ENCODE peak calls at places on chromosomes 3 and 15, in eight cellular contexts. One of them, this sample, is unnamed.

GRCh38 chr15:45456212-45457106 is 66.1 kb downstream of the SLC30A4 start:
- DNase-seq in stomach: peak; percentile 55
- DNase-seq in transverse colon: peak; percentile 71
- DNase-seq in suprapubic skin: no peak
- DNase-seq in HepG2: peak; percentile 65
- DNase-seq in upper lobe of left lung: peak; percentile 53
- DNase-seq in SK-N-SH: peak; percentile 49
- DNase-seq in K562: peak; percentile 62
- DNase-seq in this sample: peak; percentile 89

GRCh38 chr3:71269896-71270295 is 313.6 kb downstream of the FOXP1 start:
- DNase-seq in stomach: no peak
- DNase-seq in transverse colon: no peak
- DNase-seq in suprapubic skin: no peak
- DNase-seq in HepG2: no peak
- DNase-seq in upper lobe of left lung: no peak
- DNase-seq in SK-N-SH: no peak
- DNase-seq in K562: no peak
- DNase-seq in this sample: no peak

GRCh38 chr3:131543714-131544113 is 40.9 kb upstream of the MRPL3 start:
- DNase-seq in stomach: peak; percentile 76
- DNase-seq in transverse colon: peak; percentile 42
- DNase-seq in suprapubic skin: no peak
- DNase-seq in HepG2: no peak
- DNase-seq in upper lobe of left lung: no peak
- DNase-seq in SK-N-SH: no peak
- DNase-seq in K562: no peak
- DNase-seq in this sample: peak; percentile 84

GRCh38 chr3:13019243-13019701 is 54.0 kb downstream of the IQSEC1 start:
- DNase-seq in stomach: no peak
- DNase-seq in transverse colon: no peak
- DNase-seq in suprapubic skin: no peak
- DNase-seq in HepG2: no peak
- DNase-seq in upper lobe of left lung: peak; percentile 76
- DNase-seq in SK-N-SH: peak; percentile 70
- DNase-seq in K562: peak; percentile 82
- DNase-seq in this sample: peak; percentile 85

GRCh38 chr3:53068176-53068575 is 22.3 kb upstream of the SFMBT1 start:
- DNase-seq in stomach: no peak
- DNase-seq in transverse colon: no peak
- DNase-seq in suprapubic skin: no peak
- DNase-seq in HepG2: no peak
- DNase-seq in upper lobe of left lung: no peak
- DNase-seq in SK-N-SH: no peak
- DNase-seq in K562: no peak
- DNase-seq in this sample: no peak

GRCh38 chr3:127786358-127787070 is 35.8 kb downstream of the MGLL start:
- DNase-seq in stomach: peak; percentile 53
- DNase-seq in transverse colon: peak; percentile 92
- DNase-seq in suprapubic skin: peak; percentile 90
- DNase-seq in HepG2: no peak
- DNase-seq in upper lobe of left lung: no peak
- DNase-seq in SK-N-SH: peak; percentile 89
- DNase-seq in K562: no peak
- DNase-seq in this sample: peak; percentile 98

GRCh38 chr3:4741404-4742307 is 237.6 kb upstream of the BHLHE40 start:
- DNase-seq in stomach: peak; percentile 65
- DNase-seq in transverse colon: peak; percentile 52
- DNase-seq in suprapubic skin: peak; percentile 34
- DNase-seq in HepG2: peak; percentile 45
- DNase-seq in upper lobe of left lung: no peak
- DNase-seq in SK-N-SH: no peak
- DNase-seq in K562: peak; percentile 85
- DNase-seq in this sample: peak; percentile 83

GRCh38 chr15:33742807-33743206 is 225.5 kb upstream of the CHRM5 start:
- DNase-seq in stomach: no peak
- DNase-seq in transverse colon: no peak
- DNase-seq in suprapubic skin: no peak
- DNase-seq in HepG2: no peak
- DNase-seq in upper lobe of left lung: no peak
- DNase-seq in SK-N-SH: no peak
- DNase-seq in K562: no peak
- DNase-seq in this sample: no peak

GRCh38 chr3:71389191-71389590 is 194.3 kb downstream of the FOXP1 start:
- DNase-seq in stomach: no peak
- DNase-seq in transverse colon: peak; percentile 32
- DNase-seq in suprapubic skin: no peak
- DNase-seq in HepG2: no peak
- DNase-seq in upper lobe of left lung: no peak
- DNase-seq in SK-N-SH: no peak
- DNase-seq in K562: no peak
- DNase-seq in this sample: no peak

GRCh38 chr15:28943146-28943545 is 57.4 kb downstream of the APBA2 start:
- DNase-seq in stomach: peak; percentile 7
- DNase-seq in transverse colon: no peak
- DNase-seq in suprapubic skin: peak; percentile 49
- DNase-seq in HepG2: no peak
- DNase-seq in upper lobe of left lung: no peak
- DNase-seq in SK-N-SH: no peak
- DNase-seq in K562: no peak
- DNase-seq in this sample: peak; percentile 53

GRCh38 chr15:76196949-76197315 is 114.3 kb downstream of the ETFA start:
- DNase-seq in stomach: no peak
- DNase-seq in transverse colon: peak; percentile 38
- DNase-seq in suprapubic skin: peak; percentile 77
- DNase-seq in HepG2: no peak
- DNase-seq in upper lobe of left lung: no peak
- DNase-seq in SK-N-SH: peak; percentile 75
- DNase-seq in K562: no peak
- DNase-seq in this sample: peak; percentile 92
- TF ChIP-seq POLR2AphosphoS5 in stomach: no peak
- TF ChIP-seq POLR2AphosphoS5 in transverse colon: peak; percentile 49
- TF ChIP-seq POLR2AphosphoS5 in suprapubic skin: no peak
- TF ChIP-seq POLR2AphosphoS5 in HepG2: no peak
- TF ChIP-seq POLR2AphosphoS5 in upper lobe of left lung: no peak
- TF ChIP-seq POLR2AphosphoS5 in SK-N-SH: peak; percentile 8
- TF ChIP-seq POLR2AphosphoS5 in K562: no peak
- TF ChIP-seq POLR2AphosphoS5 in this sample: no peak

DNA sequence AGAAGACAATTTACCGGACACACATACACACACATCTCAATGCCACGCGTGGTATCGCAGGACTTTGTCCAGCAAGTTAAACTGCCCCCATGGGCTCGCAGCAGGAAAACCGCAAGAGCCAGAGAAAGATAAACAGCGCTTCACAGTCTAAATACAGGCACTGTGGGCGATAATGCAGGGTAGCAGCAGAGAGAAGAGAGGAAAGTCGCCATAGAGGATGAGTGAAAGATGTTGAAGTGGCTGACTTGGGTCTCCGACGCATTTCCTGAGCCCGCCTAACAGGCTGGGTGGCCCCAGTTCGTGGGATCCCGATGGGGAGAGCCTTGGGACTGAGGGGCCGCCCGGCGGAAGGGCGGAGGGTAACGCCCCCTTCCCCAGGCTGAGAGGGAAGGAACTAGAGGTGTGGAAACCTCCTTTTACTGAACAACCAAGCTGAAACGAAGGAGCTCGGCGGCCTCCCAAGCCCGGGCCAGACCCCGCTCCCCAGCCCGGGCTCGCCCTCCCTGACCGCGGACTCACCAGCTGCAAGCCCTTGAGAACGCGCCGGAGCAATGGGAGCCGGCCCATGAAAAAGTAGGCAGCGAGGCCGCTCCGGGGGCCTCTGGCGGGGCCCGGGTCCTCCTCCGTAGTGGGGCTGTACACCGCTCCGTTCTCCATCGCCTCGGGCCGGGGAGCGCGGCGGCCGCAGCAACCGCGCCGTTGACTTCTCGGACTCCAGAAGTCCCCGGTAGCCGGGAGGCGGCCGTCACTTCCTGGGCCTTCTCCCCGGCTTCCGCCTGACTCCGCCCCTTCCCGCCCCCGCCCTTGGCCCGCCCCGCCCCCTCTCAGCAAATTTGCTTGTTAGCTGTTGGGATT is at the start of gene CMTM6:
- DNase-seq in stomach: peak; percentile 84
- DNase-seq in transverse colon: peak; percentile 87
- DNase-seq in suprapubic skin: peak; percentile 87
- DNase-seq in HepG2: peak; percentile 61
- DNase-seq in upper lobe of left lung: peak; percentile 94
- DNase-seq in SK-N-SH: peak; percentile 95
- DNase-seq in K562: peak; percentile 97
- DNase-seq in this sample: peak; percentile 91
- TF ChIP-seq EP300 in stomach: no peak
- TF ChIP-seq EP300 in transverse colon: no peak
- TF ChIP-seq EP300 in suprapubic skin: no peak
- TF ChIP-seq EP300 in HepG2: no peak
- TF ChIP-seq EP300 in upper lobe of left lung: no peak
- TF ChIP-seq EP300 in SK-N-SH: no peak
- TF ChIP-seq EP300 in K562: peak; percentile 63
- TF ChIP-seq EP300 in this sample: peak; percentile 32

GRCh38 chr3:32398531-32398930 is 6.9 kb downstream of the CMTM7 start:
- DNase-seq in stomach: peak; percentile 38
- DNase-seq in transverse colon: no peak
- DNase-seq in suprapubic skin: no peak
- DNase-seq in HepG2: no peak
- DNase-seq in upper lobe of left lung: no peak
- DNase-seq in SK-N-SH: no peak
- DNase-seq in K562: no peak
- DNase-seq in this sample: peak; percentile 73
- TF ChIP-seq POLR2AphosphoS5 in stomach: no peak
- TF ChIP-seq POLR2AphosphoS5 in transverse colon: no peak
- TF ChIP-seq POLR2AphosphoS5 in suprapubic skin: no peak
- TF ChIP-seq POLR2AphosphoS5 in HepG2: no peak
- TF ChIP-seq POLR2AphosphoS5 in upper lobe of left lung: no peak
- TF ChIP-seq POLR2AphosphoS5 in SK-N-SH: no peak
- TF ChIP-seq POLR2AphosphoS5 in K562: no peak
- TF ChIP-seq POLR2AphosphoS5 in this sample: no peak

DNA sequence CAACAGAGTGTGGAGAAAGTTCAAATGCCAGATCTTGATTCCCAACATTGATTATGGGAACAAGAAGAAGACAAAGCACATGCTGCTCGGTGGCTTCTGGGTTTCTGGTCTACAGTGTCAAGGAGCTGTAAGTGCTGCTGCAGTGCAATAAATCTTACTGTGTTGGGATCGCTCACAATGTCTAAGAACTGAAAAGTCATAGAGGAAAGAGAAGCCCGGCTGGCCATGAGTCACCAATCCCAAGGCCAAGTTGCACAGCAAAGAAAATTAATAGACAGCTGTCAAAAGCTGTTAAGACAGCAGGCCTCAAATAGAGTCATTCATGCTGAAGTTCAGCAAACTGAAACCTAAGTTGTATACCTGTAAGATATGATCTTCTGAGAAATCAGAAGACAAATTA is 33.2 kb upstream of the SPPL2A start:
- DNase-seq in stomach: no peak
- DNase-seq in transverse colon: peak; percentile 54
- DNase-seq in suprapubic skin: no peak
- DNase-seq in HepG2: no peak
- DNase-seq in upper lobe of left lung: no peak
- DNase-seq in SK-N-SH: no peak
- DNase-seq in K562: no peak
- DNase-seq in this sample: no peak
- TF ChIP-seq EP300 in stomach: no peak
- TF ChIP-seq EP300 in transverse colon: no peak
- TF ChIP-seq EP300 in suprapubic skin: no peak
- TF ChIP-seq EP300 in HepG2: no peak
- TF ChIP-seq EP300 in upper lobe of left lung: no peak
- TF ChIP-seq EP300 in SK-N-SH: no peak
- TF ChIP-seq EP300 in K562: peak; percentile 16
- TF ChIP-seq EP300 in this sample: no peak

DNA sequence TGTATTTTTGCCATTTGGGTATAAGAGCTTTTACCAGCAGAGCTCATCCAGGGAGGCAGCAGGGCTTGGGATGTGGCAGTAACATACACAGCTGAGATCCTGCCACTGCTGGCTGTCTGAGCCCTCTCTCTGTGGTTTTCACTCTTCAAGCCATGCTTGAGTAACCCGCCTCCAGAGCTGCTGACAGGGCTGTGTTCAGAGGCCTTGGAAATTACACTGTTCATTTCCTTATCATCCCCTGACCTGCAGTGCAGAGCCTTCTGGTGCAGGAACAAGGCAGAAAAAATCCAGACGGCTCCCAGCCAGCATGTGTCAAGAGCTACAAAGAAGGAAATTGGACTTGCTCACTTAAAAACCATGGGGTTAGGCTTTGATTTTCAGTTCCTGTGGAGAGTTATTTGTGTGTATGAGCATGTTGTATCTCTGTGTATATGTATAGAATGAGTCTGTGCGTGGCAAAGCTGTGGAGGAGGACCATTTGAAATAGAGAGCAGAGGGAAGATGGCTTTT is 47.0 kb downstream of the ZNF609 start:
- DNase-seq in stomach: peak; percentile 84
- DNase-seq in transverse colon: peak; percentile 74
- DNase-seq in suprapubic skin: no peak
- DNase-seq in HepG2: peak; percentile 36
- DNase-seq in upper lobe of left lung: no peak
- DNase-seq in SK-N-SH: peak; percentile 68
- DNase-seq in K562: peak; percentile 21
- DNase-seq in this sample: peak; percentile 84
- TF ChIP-seq POLR2AphosphoS5 in stomach: no peak
- TF ChIP-seq POLR2AphosphoS5 in transverse colon: no peak
- TF ChIP-seq POLR2AphosphoS5 in suprapubic skin: no peak
- TF ChIP-seq POLR2AphosphoS5 in HepG2: no peak
- TF ChIP-seq POLR2AphosphoS5 in upper lobe of left lung: no peak
- TF ChIP-seq POLR2AphosphoS5 in SK-N-SH: no peak
- TF ChIP-seq POLR2AphosphoS5 in K562: peak; percentile 31
- TF ChIP-seq POLR2AphosphoS5 in this sample: no peak

This sample was measured in sigmoid colon.